ENCODE peak calls at places on chromosomes 13 and 19, in five cellular contexts. K is A673, Y is pancreas, O is heart right ventricle, E is ascending aorta. Z is an unnamed sample.

GRCh38 chr13:110620596-110620995 is 5.3 kb downstream of the NAXD start:
- DNase-seq in Y (no peak), K (no peak), O (no peak), E (no peak), Z (no peak)

GRCh38 chr13:97559030-97559429 is 125.1 kb downstream of the RAP2A start:
- DNase-seq in E (no peak), K (no peak), O (no peak), Y (no peak), Z (no peak)

GRCh38 chr19:16113727-16114126 is 2.0 kb downstream of the RAB8A start:
- DNase-seq in E (no peak), K (peak; percentile 35), O (no peak), Y (peak; percentile 4), Z (no peak)

GRCh38 chr13:19720039-19720438 is 62.7 kb downstream of the PSPC1 start:
- DNase-seq in Y (no peak), K (no peak), E (no peak), O (no peak), Z (no peak)

GRCh38 chr19:8640402-8641004 is 10.1 kb downstream of the NFILZ start:
- DNase-seq in E (peak; percentile 77), Y (no peak), K (no peak), O (no peak), Z (peak; percentile 36)

GRCh38 chr13:43720780-43721397 is 65.9 kb downstream of the ENOX1 start:
- DNase-seq in O (no peak), K (no peak), E (no peak), Y (no peak), Z (no peak)

GRCh38 chr13:77928909-77929308 is 10.3 kb upstream of the EDNRB start:
- DNase-seq in E (no peak), K (peak; percentile 79), O (no peak), Y (no peak), Z (no peak)

GRCh38 chr13:113192902-113193301 is 15.6 kb downstream of the PCID2 start:
- DNase-seq in Y (no peak), K (no peak), E (no peak), O (no peak), Z (no peak)

GRCh38 chr19:8485561-8486371 is 16.7 kb downstream of the PRAM1 start:
- DNase-seq in K (no peak), O (no peak), Y (peak; percentile 55), E (no peak), Z (no peak)

GRCh38 chr19:41971363-41971762 is 12.2 kb upstream of the RABAC1 start:
- DNase-seq in E (no peak), O (no peak), Y (no peak), K (no peak), Z (no peak)

GRCh38 chr13:36820222-36820621 is 1.2 kb downstream of the RFXAP start:
- DNase-seq in O (no peak), K (no peak), E (no peak), Y (no peak), Z (no peak)

GRCh38 chr13:33349314-33349995 is 63.9 kb upstream of the STARD13 start:
- DNase-seq in Y (no peak), E (peak; percentile 76), O (peak; percentile 23), K (peak; percentile 12), Z (peak; percentile 28)

GRCh38 chr19:55473201-55473600 is 3.2 kb upstream of the ZNF628 start:
- DNase-seq in E (no peak), Y (no peak), K (no peak), O (no peak), Z (no peak)

GRCh38 chr13:22311734-22312404 is 641.0 kb downstream of the FGF9 start:
- DNase-seq in Y (no peak), E (peak; percentile 63), K (no peak), O (peak; percentile 6), Z (peak; percentile 35)

GRCh38 chr13:25384747-25385270 is 13.0 kb downstream of the ATP8A2 start:
- DNase-seq in O (no peak), E (no peak), Y (no peak), K (no peak), Z (no peak)

GRCh38 chr13:48530833-48531232 is 2.0 kb downstream of the RCBTB2 start:
- DNase-seq in O (no peak), E (no peak), Y (no peak), K (no peak), Z (no peak)

GRCh38 chr13:111382411-111382810 is 62.0 kb downstream of the TEX29 start:
- DNase-seq in E (no peak), K (no peak), Y (no peak), O (no peak), Z (no peak)

GRCh38 chr19:19657397-19657783 is 6.1 kb downstream of the ATP13A1 start:
- DNase-seq in O (no peak), K (peak; percentile 51), E (no peak), Y (peak; percentile 65), Z (no peak)

GRCh38 chr13:110677731-110678545 is 28.0 kb downstream of the CARS2 start:
- DNase-seq in O (no peak), Y (no peak), K (no peak), E (peak; percentile 37), Z (no peak)

GRCh38 chr13:102904408-102904862 is 58.6 kb downstream of the ERCC5 start:
- DNase-seq in O (no peak), K (no peak), Y (no peak), E (no peak), Z (no peak)

GRCh38 chr13:41941174-41941573 is 19.7 kb downstream of the VWA8 start:
- DNase-seq in K (no peak), E (no peak), Y (no peak), O (no peak), Z (no peak)

GRCh38 chr13:40619479-40619814 is 47.0 kb downstream of the FOXO1 start:
- DNase-seq in K (no peak), E (no peak), O (no peak), Y (no peak), Z (no peak)
- H3K4me1 ChIP-seq in K (no peaks in the 10 kb centered on the region), E (peaks cover 6% of the 10 kb centered on the region), O (no peaks in the 10 kb centered on the region), Y (peaks cover 8% of the 10 kb centered on the region), Z (peaks cover 81% of the 10 kb centered on the region)

DNA sequence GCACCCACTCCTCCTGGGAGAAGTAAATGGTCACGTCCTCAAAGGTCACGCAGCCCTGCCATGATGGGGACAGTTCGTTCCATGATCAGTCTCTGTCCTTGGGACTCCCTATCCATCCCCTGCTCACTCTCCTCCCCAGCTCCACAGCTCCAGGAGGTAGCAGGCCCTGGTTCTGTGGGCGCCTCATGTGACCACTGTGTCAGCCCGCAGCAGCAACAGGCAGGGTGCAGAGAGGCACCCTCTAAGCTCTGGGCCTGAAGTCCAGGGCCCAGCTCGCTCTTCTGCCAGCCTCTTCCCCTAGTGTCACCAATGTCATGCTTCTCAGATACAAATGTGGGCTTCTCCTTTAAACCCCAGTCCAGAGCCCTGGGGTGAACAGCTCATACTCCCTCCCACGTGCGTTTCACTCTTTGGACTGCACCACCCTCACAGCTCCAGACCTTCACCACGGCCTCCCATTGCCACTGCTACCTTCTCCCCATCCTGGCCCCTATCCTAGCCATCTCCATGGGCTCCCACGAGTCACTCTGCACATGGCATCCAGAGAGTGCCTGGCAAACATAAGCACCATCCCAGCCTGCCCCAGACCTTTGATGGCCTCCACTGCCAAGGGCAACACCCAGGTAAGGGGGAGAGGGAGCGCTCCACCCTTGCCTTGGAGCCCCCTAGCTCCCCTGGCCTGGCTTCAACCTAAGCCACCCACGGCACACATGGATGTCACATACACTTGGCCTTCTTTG is 2.9 kb downstream of the ZNF792 start:
- DNase-seq in K (no peak), O (no peak), E (no peak), Y (no peak), Z (no peak)
- H3K9me3 ChIP-seq in K (peaks cover 60% of the 10 kb centered on the region), O (peaks cover 65% of the 10 kb centered on the region), E (peaks cover 27% of the 10 kb centered on the region), Y (no peaks in the 10 kb centered on the region), Z (peaks cover 62% of the 10 kb centered on the region)

GRCh38 chr13:51818276-51818675 is 14.3 kb upstream of the DHRS12 start:
- DNase-seq in E (no peak), O (peak; percentile 72), Y (no peak), K (no peak), Z (no peak)
- H3K4me1 ChIP-seq in E (no peaks in the 10 kb centered on the region), O (peaks cover 4% of the 10 kb centered on the region), Y (peaks cover 4% of the 10 kb centered on the region), K (peaks cover 5% of the 10 kb centered on the region), Z (peaks cover 49% of the 10 kb centered on the region)

GRCh38 chr19:12578641-12579040 is 27.4 kb upstream of the ZNF564 start:
- DNase-seq in O (no peak), E (peak; percentile 16), Y (no peak), K (no peak), Z (no peak)

GRCh38 chr19:12580180-12580694 is 29.0 kb upstream of the ZNF564 start:
- DNase-seq in O (no peak), E (no peak), Y (no peak), K (no peak), Z (no peak)

DNA sequence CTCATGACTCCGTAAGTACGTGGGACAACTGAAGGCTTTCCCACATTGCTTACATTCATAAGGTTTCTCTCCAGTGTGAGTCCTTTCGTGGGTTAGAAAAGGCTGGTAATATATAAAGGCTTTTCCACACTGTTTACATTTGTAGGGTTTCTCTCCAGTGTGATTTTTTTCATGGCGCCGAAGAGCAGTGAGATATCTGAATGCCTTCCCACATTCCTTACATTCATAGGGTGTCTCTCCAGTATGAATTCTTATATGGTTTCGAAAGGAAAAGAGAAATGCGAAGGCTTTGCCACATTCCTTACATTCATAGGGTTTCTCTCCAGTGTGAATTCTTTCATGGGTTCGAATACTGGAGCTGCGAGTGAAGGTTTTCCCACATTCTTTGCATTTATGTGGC is 29.5 kb downstream of the ZNF490 start:
- DNase-seq in O (no peak), E (peak; percentile 0), Y (no peak), K (no peak), Z (no peak)
- H3K9me3 ChIP-seq in O (peaks cover 54% of the 10 kb centered on the region), E (peaks cover 15% of the 10 kb centered on the region), Y (no peaks in the 10 kb centered on the region), K (peaks cover 19% of the 10 kb centered on the region), Z (peaks cover 41% of the 10 kb centered on the region)

DNA sequence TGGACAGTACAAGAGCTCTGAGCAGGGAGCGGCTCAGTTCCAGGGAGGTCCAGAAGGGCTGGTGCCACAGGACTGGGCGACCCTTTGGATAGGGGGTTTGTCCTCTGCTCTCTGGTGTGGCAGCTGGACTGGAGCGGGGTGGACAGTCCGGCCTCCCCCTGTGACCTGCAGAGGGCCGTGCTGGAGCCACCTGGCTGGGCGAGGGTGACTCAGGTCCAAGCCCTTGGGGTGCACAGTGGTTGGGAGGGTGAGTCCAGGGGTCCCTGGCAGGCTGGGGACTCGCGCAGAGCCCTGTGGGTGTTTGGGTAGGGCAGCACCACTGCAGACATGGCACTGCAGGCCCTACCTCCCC is 7.2 kb downstream of the SSBP4 start:
- DNase-seq in O (no peak), E (no peak), K (no peak), Y (peak; percentile 68), Z (no peak)
- H3K4me1 ChIP-seq in O (peaks cover 33% of the 10 kb centered on the region), E (peaks cover 19% of the 10 kb centered on the region), K (peaks cover 89% of the 10 kb centered on the region), Y (no peaks in the 10 kb centered on the region), Z (peaks cover 78% of the 10 kb centered on the region)

GRCh38 chr13:75541961-75542360 is 4.3 kb upstream of the COMMD6 start:
- DNase-seq in E (no peak), Y (no peak), O (no peak), K (no peak), Z (no peak)
- H3K9me3 ChIP-seq in E (no peaks in the 10 kb centered on the region), Y (no peaks in the 10 kb centered on the region), O (no peaks in the 10 kb centered on the region), K (no peaks in the 10 kb centered on the region), Z (no peaks in the 10 kb centered on the region)

GRCh38 chr19:50861025-50861424 is 6.3 kb downstream of the KLK3 start:
- DNase-seq in E (no peak), O (no peak), K (no peak), Y (no peak), Z (no peak)
- H3K4me1 ChIP-seq in E (no peaks in the 10 kb centered on the region), O (no peaks in the 10 kb centered on the region), K (no peaks in the 10 kb centered on the region), Y (no peaks in the 10 kb centered on the region), Z (no peaks in the 10 kb centered on the region)

GRCh38 chr19:22901431-22902130 is 69.5 kb downstream of the ZNF723 start:
- DNase-seq in K (no peak), E (no peak), O (no peak), Y (peak; percentile 55), Z (no peak)
- H3K9me3 ChIP-seq in K (peaks cover 49% of the 10 kb centered on the region), E (no peaks in the 10 kb centered on the region), O (peaks cover 41% of the 10 kb centered on the region), Y (no peaks in the 10 kb centered on the region), Z (peaks cover 39% of the 10 kb centered on the region)

Z was measured in left ventricle myocardium inferior.